ENCODE peak calls at places on chromosomes 11 and 22, in six cellular contexts. W, I, M, T, R and D are unnamed samples.

GRCh38 chr11:107151579-107151978 is 133.3 kb upstream of the GUCY1A2 start:
- DNase-seq in W (no peak), I (no peak), M (no peak), T (no peak), R (no peak), D (no peak)

GRCh38 chr11:83220279-83220678 is 26.8 kb downstream of the ANKRD42 start:
- DNase-seq in W (no peak), I (peak), M (no peak), T (no peak), R (no peak), D (no peak)

GRCh38 chr11:125079878-125080530 is 16.9 kb downstream of the SLC37A2 start:
- DNase-seq in W (no peak), I (no peak), M (no peak), T (no peak), R (no peak), D (no peak)

GRCh38 chr11:35242412-35242811 is 103.4 kb downstream of the CD44 start:
- DNase-seq in W (no peak), I (no peak), M (no peak), T (no peak), R (no peak), D (no peak)

GRCh38 chr11:21602734-21603133 is 590.2 kb upstream of the ANO5 start:
- DNase-seq in W (no peak), I (no peak), M (no peak), T (no peak), R (no peak), D (no peak)

GRCh38 chr11:65420506-65421203 is 1.9 kb upstream of the NEAT1 start:
- DNase-seq in W (no peak), I (no peak), M (no peak), T (no peak), R (no peak), D (no peak)

GRCh38 chr22:37824674-37825641 is 1.8 kb downstream of the GALR3 start:
- DNase-seq in W (no peak), I (no peak), M (no peak), T (no peak), R (no peak), D (no peak)

GRCh38 chr22:44807232-44807631 is 54.9 kb downstream of the ARHGAP8 start:
- DNase-seq in W (no peak), I (no peak), M (no peak), T (no peak), R (no peak), D (no peak)

GRCh38 chr11:132402056-132402684 is 1031.8 kb downstream of the NTM start:
- DNase-seq in W (no peak), I (peak), M (no peak), T (peak), R (no peak), D (no peak)

GRCh38 chr11:14644396-14645246 is 1.0 kb downstream of the PDE3B start:
- DNase-seq in W (peak), I (peak), M (peak), T (peak), R (no peak), D (peak)

GRCh38 chr11:10317776-10318526 is 13.1 kb downstream of the ADM start:
- DNase-seq in W (no peak), I (no peak), M (no peak), T (no peak), R (no peak), D (no peak)

GRCh38 chr11:76670475-76671235 is at the start of gene LRRC32:
- DNase-seq in W (no peak), I (no peak), M (no peak), T (peak), R (no peak), D (no peak)